ENCODE peak calls at places on chromosomes 5 and 9, in eight cellular contexts. X is cardiac muscle cell, D is left ventricle myocardium inferior, R is prostate gland, I is heart right ventricle, C is hepatocyte, P is psoas muscle, U is tibial nerve. N is an unnamed sample.

GRCh38 chr9:13816837-13817236 is 497.1 kb downstream of the NFIB start:
- DNase-seq in P (peak; percentile 47), R (peak; percentile 21), I (no peak), C (no peak), X (no peak), U (no peak), D (no peak), N (no peak)

GRCh38 chr5:36982146-36982545 is 105.6 kb downstream of the NIPBL start:
- DNase-seq in C (no peak), U (no peak), X (no peak), I (no peak), D (no peak), P (no peak), R (no peak), N (no peak)

GRCh38 chr9:105065119-105066088 is 137.4 kb upstream of the ABCA1 start:
- DNase-seq in I (no peak), P (no peak), R (no peak), D (no peak), C (peak; percentile 60), U (no peak), X (no peak), N (no peak)

GRCh38 chr9:73446306-73446705 is 294.6 kb downstream of the ANXA1 start:
- DNase-seq in C (no peak), I (no peak), R (no peak), D (no peak), X (peak; percentile 9), U (no peak), P (no peak), N (no peak)

GRCh38 chr9:109117856-109118801 is 1.6 kb downstream of the TMEM245 start:
- DNase-seq in D (no peak), U (no peak), R (no peak), I (no peak), P (peak; percentile 63), X (peak; percentile 11), C (peak; percentile 73), N (no peak)

GRCh38 chr5:58933891-58934628 is 351.2 kb downstream of the RAB3C start:
- DNase-seq in P (no peak), D (no peak), R (no peak), X (no peak), U (no peak), C (no peak), I (no peak), N (no peak)

GRCh38 chr5:169980418-169981053 is at the start of gene INSYN2B:
- DNase-seq in X (peak; percentile 90), D (peak; percentile 51), U (peak; percentile 16), P (peak; percentile 51), I (peak; percentile 40), R (peak; percentile 71), C (peak; percentile 88), N (peak; percentile 60)

GRCh38 chr9:123614503-123615258 is 258.7 kb downstream of the CRB2 start:
- DNase-seq in I (no peak), U (no peak), C (no peak), D (no peak), R (no peak), X (no peak), P (no peak), N (no peak)

GRCh38 chr5:66927140-66927539 is 269.5 kb downstream of the CD180 start:
- DNase-seq in I (no peak), X (no peak), U (no peak), D (no peak), C (no peak), P (no peak), R (no peak), N (no peak)

GRCh38 chr5:579746-580366 is 32.3 kb upstream of the CEP72 start:
- DNase-seq in R (no peak), I (no peak), D (no peak), X (no peak), U (no peak), P (no peak), C (no peak), N (no peak)

GRCh38 chr9:4572184-4572826 is 82.0 kb downstream of the SLC1A1 start:
- DNase-seq in I (no peak), R (no peak), D (no peak), C (no peak), X (no peak), P (no peak), U (no peak), N (no peak)

GRCh38 chr5:10460252-10460906 is 18.7 kb downstream of the ROPN1L start:
- DNase-seq in X (no peak), C (no peak), I (peak; percentile 85), D (peak; percentile 87), P (no peak), U (no peak), R (peak; percentile 62), N (no peak)

GRCh38 chr5:95441631-95442030 is 50.5 kb downstream of the FAM81B start:
- DNase-seq in R (no peak), U (no peak), P (no peak), X (no peak), C (no peak), D (no peak), I (no peak), N (no peak)

GRCh38 chr9:129496187-129497063 is 124.5 kb downstream of the C9orf50 start:
- DNase-seq in X (peak; percentile 98), R (peak; percentile 94), I (peak; percentile 97), C (peak; percentile 98), U (peak; percentile 96), D (peak; percentile 97), P (peak; percentile 97), N (peak; percentile 97)

GRCh38 chr9:129498451-129499376 is 122.2 kb downstream of the C9orf50 start:
- DNase-seq in X (no peak), P (peak; percentile 52), D (no peak), R (no peak), U (no peak), I (no peak), C (no peak), N (no peak)

GRCh38 chr9:129495422-129496186 is 125.3 kb downstream of the C9orf50 start:
- DNase-seq in U (peak; percentile 90), R (peak; percentile 93), P (peak; percentile 97), I (peak; percentile 96), X (peak; percentile 95), C (peak; percentile 96), D (peak; percentile 97), N (peak; percentile 92)

GRCh38 chr9:129497064-129497836 is 123.7 kb downstream of the C9orf50 start:
- DNase-seq in C (peak; percentile 80), P (peak; percentile 56), X (no peak), R (no peak), U (no peak), D (peak; percentile 47), I (peak; percentile 36), N (no peak)

GRCh38 chr9:129497837-129498450 is 123.0 kb downstream of the C9orf50 start:
- DNase-seq in R (no peak), U (no peak), P (peak; percentile 54), D (no peak), C (no peak), I (no peak), X (no peak), N (no peak)
- H3K4me3 ChIP-seq in R (peak overlapping the region; percentile 55), U (peak overlapping the region; percentile 71), P (peak overlapping the region; percentile 81), D (peak overlapping the region; percentile 72), C (peak overlapping the region; percentile 3), I (peak overlapping the region; percentile 53), X (peak overlapping the region; percentile 58), N (no peak overlapping the region)

GRCh38 chr9:133534346-133535284 is at the start of gene ADAMTSL2:
- DNase-seq in I (peak; percentile 77), D (peak; percentile 84), C (peak; percentile 87), U (no peak), X (peak; percentile 87), P (peak; percentile 82), R (peak; percentile 26), N (peak; percentile 84)

GRCh38 chr9:133536536-133536935 is 2.0 kb downstream of the ADAMTSL2 start:
- DNase-seq in R (no peak), D (no peak), C (no peak), P (no peak), X (no peak), I (no peak), U (no peak), N (no peak)

GRCh38 chr9:133537257-133537656 is 2.8 kb downstream of the ADAMTSL2 start:
- DNase-seq in I (no peak), D (no peak), X (no peak), R (no peak), C (no peak), U (no peak), P (no peak), N (no peak)

GRCh38 chr9:133535285-133535877 is 877 bp downstream of the ADAMTSL2 start:
- DNase-seq in C (no peak), U (no peak), D (no peak), I (no peak), X (no peak), R (no peak), P (no peak), N (no peak)

DNA sequence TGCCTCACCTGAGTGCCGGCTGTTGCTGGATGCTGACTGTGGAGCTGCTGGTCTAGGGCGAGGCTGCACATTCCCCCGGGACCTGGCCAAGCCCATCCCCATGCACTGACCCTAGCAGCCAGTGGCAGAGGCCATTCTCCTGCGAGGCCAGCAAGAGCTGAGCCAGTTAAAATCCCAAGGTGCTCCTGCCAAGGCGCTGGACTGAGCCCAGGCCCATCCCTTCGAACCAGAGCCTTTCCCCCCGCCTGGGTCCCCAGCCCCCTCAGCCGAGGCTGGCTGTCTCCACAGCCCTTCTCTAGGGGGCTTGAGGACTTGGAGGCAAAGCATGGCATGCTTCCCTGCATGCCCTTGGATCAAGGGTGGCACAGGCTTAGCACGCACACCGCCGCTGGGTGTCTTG is 1.6 kb downstream of the ADAMTSL2 start:
- DNase-seq in U (no peak), X (no peak), P (no peak), I (no peak), D (no peak), R (no peak), C (no peak), N (no peak)
- H3K4me1 ChIP-seq in U (peaks cover 15% of the 10 kb centered on the region), X (peaks cover 44% of the 10 kb centered on the region), P (peaks cover 6% of the 10 kb centered on the region), I (peaks cover 76% of the 10 kb centered on the region), D (peaks cover 73% of the 10 kb centered on the region), R (peaks cover 6% of the 10 kb centered on the region), C (peaks cover 17% of the 10 kb centered on the region), N (peaks cover 18% of the 10 kb centered on the region)

DNA sequence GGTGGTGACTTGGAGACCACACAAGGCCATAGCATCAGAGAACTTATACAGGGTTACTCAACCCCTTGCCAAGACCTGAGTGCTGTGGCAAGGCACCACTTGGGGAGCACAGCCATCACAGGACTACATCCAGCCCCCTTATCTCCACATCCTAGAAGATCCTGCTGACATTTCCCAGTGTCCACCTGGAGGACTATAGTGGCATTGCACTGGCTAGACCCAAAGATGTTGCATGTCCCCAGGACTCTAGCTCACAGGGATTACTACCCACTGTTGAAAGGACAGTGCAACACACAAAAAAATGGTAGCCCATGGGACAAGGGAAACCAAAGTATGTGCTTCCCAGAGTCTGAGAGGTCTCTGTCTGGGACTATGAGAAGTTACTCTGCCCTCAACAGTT is 411.1 kb upstream of the NUDT12 start:
- DNase-seq in P (no peak), R (no peak), I (no peak), C (no peak), U (no peak), D (no peak), X (no peak), N (no peak)
- H3K4me3 ChIP-seq in P (no peak overlapping the region), R (no peak overlapping the region), I (no peak overlapping the region), C (no peak overlapping the region), U (no peak overlapping the region), D (no peak overlapping the region), X (no peak overlapping the region), N (no peak overlapping the region)

DNA sequence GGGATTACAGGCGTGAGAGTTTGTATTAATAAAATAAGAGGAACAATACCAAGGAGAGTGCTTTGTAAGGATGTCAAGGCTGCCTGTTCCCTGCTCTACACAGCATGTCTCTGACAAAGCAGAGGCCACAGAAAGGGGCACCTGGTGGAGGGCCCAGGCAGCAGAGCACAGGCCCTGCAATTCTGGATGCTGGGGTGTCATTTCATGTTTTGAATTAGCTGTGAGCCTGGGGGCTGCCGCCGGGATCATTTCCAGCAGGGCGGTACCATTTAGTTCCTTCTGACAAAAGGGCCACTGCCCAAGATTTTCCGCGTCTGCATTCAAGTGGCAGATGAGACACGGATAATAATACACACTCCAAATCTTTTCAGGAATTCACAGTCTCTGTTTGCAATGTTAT is 396.9 kb downstream of the GADD45G start:
- DNase-seq in I (no peak), C (no peak), R (no peak), D (no peak), U (no peak), P (no peak), X (no peak), N (peak; percentile 56)
- H3K4me1 ChIP-seq in I (peaks cover 52% of the 10 kb centered on the region), C (peaks cover 23% of the 10 kb centered on the region), R (peaks cover 24% of the 10 kb centered on the region), D (peaks cover 49% of the 10 kb centered on the region), U (peaks cover 27% of the 10 kb centered on the region), P (peaks cover 52% of the 10 kb centered on the region), X (peaks cover 41% of the 10 kb centered on the region), N (peaks cover 55% of the 10 kb centered on the region)